ENCODE peak calls at places on chromosome 7, in nine cellular contexts. One of them, this sample, is unnamed. For H3K4me1, the result is how much of the 10 kb centered on the place peaks cover.

GRCh38 chr7:157683251-157684156 is 346.7 kb downstream of the DNAJB6 start:
- DNase-seq in mammary epithelial cell: no peak
- DNase-seq in colonic mucosa: no peak
- DNase-seq in A549: no peak
- DNase-seq in SK-N-SH: peak
- DNase-seq in HAP-1: peak
- DNase-seq in esophagus muscularis mucosa: no peak
- DNase-seq in mesenchymal stem cell: no peak
- DNase-seq in right lobe of liver: no peak
- DNase-seq in this sample: no peak

GRCh38 chr7:27647052-27647451 is 15.6 kb downstream of the HIBADH start:
- DNase-seq in mammary epithelial cell: peak
- DNase-seq in colonic mucosa: no peak
- DNase-seq in A549: peak
- DNase-seq in SK-N-SH: no peak
- DNase-seq in HAP-1: no peak
- DNase-seq in esophagus muscularis mucosa: no peak
- DNase-seq in mesenchymal stem cell: peak
- DNase-seq in right lobe of liver: no peak
- DNase-seq in this sample: no peak

GRCh38 chr7:70132802-70133201 is 534.5 kb downstream of the AUTS2 start:
- DNase-seq in mammary epithelial cell: no peak
- DNase-seq in colonic mucosa: no peak
- DNase-seq in A549: no peak
- DNase-seq in SK-N-SH: no peak
- DNase-seq in HAP-1: peak
- DNase-seq in esophagus muscularis mucosa: no peak
- DNase-seq in mesenchymal stem cell: no peak
- DNase-seq in right lobe of liver: no peak
- DNase-seq in this sample: no peak

GRCh38 chr7:120293027-120293426 is 20.1 kb downstream of the KCND2 start:
- DNase-seq in mammary epithelial cell: no peak
- DNase-seq in colonic mucosa: no peak
- DNase-seq in A549: no peak
- DNase-seq in SK-N-SH: no peak
- DNase-seq in HAP-1: no peak
- DNase-seq in esophagus muscularis mucosa: no peak
- DNase-seq in mesenchymal stem cell: no peak
- DNase-seq in right lobe of liver: no peak
- DNase-seq in this sample: no peak

GRCh38 chr7:150462413-150462812 is 12.0 kb downstream of the GIMAP8 start:
- DNase-seq in mammary epithelial cell: no peak
- DNase-seq in colonic mucosa: no peak
- DNase-seq in A549: no peak
- DNase-seq in SK-N-SH: no peak
- DNase-seq in HAP-1: no peak
- DNase-seq in esophagus muscularis mucosa: no peak
- DNase-seq in mesenchymal stem cell: no peak
- DNase-seq in right lobe of liver: no peak
- DNase-seq in this sample: no peak

GRCh38 chr7:69664433-69664832 is 66.2 kb downstream of the AUTS2 start:
- DNase-seq in mammary epithelial cell: no peak
- DNase-seq in colonic mucosa: no peak
- DNase-seq in A549: no peak
- DNase-seq in SK-N-SH: no peak
- DNase-seq in HAP-1: no peak
- DNase-seq in esophagus muscularis mucosa: no peak
- DNase-seq in mesenchymal stem cell: no peak
- DNase-seq in right lobe of liver: no peak
- DNase-seq in this sample: no peak

GRCh38 chr7:112192236-112193154 is 13.7 kb downstream of the DOCK4 start:
- DNase-seq in mammary epithelial cell: peak
- DNase-seq in colonic mucosa: no peak
- DNase-seq in A549: peak
- DNase-seq in SK-N-SH: no peak
- DNase-seq in HAP-1: no peak
- DNase-seq in esophagus muscularis mucosa: no peak
- DNase-seq in mesenchymal stem cell: peak
- DNase-seq in right lobe of liver: no peak
- DNase-seq in this sample: no peak

GRCh38 chr7:16034353-16034752 is 347.9 kb upstream of the MEOX2 start:
- DNase-seq in mammary epithelial cell: peak
- DNase-seq in colonic mucosa: no peak
- DNase-seq in A549: no peak
- DNase-seq in SK-N-SH: no peak
- DNase-seq in HAP-1: no peak
- DNase-seq in esophagus muscularis mucosa: no peak
- DNase-seq in mesenchymal stem cell: peak
- DNase-seq in right lobe of liver: no peak
- DNase-seq in this sample: no peak

GRCh38 chr7:125154930-125155329 is 225.3 kb upstream of the POT1 start:
- DNase-seq in mammary epithelial cell: no peak
- DNase-seq in colonic mucosa: no peak
- DNase-seq in A549: no peak
- DNase-seq in SK-N-SH: no peak
- DNase-seq in HAP-1: no peak
- DNase-seq in esophagus muscularis mucosa: no peak
- DNase-seq in mesenchymal stem cell: no peak
- DNase-seq in right lobe of liver: no peak
- DNase-seq in this sample: no peak

GRCh38 chr7:41005381-41005901 is 697.4 kb downstream of the INHBA start:
- DNase-seq in mammary epithelial cell: peak
- DNase-seq in colonic mucosa: no peak
- DNase-seq in A549: no peak
- DNase-seq in SK-N-SH: no peak
- DNase-seq in HAP-1: no peak
- DNase-seq in esophagus muscularis mucosa: peak
- DNase-seq in mesenchymal stem cell: peak
- DNase-seq in right lobe of liver: no peak
- DNase-seq in this sample: no peak

GRCh38 chr7:139771001-139771956 is 6.5 kb downstream of the HIPK2 start:
- DNase-seq in mammary epithelial cell: peak
- DNase-seq in colonic mucosa: no peak
- DNase-seq in A549: peak
- DNase-seq in SK-N-SH: no peak
- DNase-seq in HAP-1: no peak
- DNase-seq in esophagus muscularis mucosa: no peak
- DNase-seq in mesenchymal stem cell: peak
- DNase-seq in right lobe of liver: no peak
- DNase-seq in this sample: no peak

GRCh38 chr7:99290980-99291607 is 18.5 kb downstream of the MYH16 start:
- DNase-seq in mammary epithelial cell: no peak
- DNase-seq in colonic mucosa: peak
- DNase-seq in A549: no peak
- DNase-seq in SK-N-SH: no peak
- DNase-seq in HAP-1: no peak
- DNase-seq in esophagus muscularis mucosa: no peak
- DNase-seq in mesenchymal stem cell: peak
- DNase-seq in right lobe of liver: no peak
- DNase-seq in this sample: no peak

GRCh38 chr7:16345979-16346958 is 75.1 kb downstream of the CRPPA start:
- DNase-seq in mammary epithelial cell: peak
- DNase-seq in colonic mucosa: peak
- DNase-seq in A549: no peak
- DNase-seq in SK-N-SH: no peak
- DNase-seq in HAP-1: no peak
- DNase-seq in esophagus muscularis mucosa: no peak
- DNase-seq in mesenchymal stem cell: peak
- DNase-seq in right lobe of liver: no peak
- DNase-seq in this sample: no peak

GRCh38 chr7:1062296-1063294 is 18.2 kb downstream of the GPR146 start:
- DNase-seq in mammary epithelial cell: no peak
- DNase-seq in colonic mucosa: no peak
- DNase-seq in A549: no peak
- DNase-seq in SK-N-SH: no peak
- DNase-seq in HAP-1: no peak
- DNase-seq in esophagus muscularis mucosa: no peak
- DNase-seq in mesenchymal stem cell: no peak
- DNase-seq in right lobe of liver: no peak
- DNase-seq in this sample: no peak

GRCh38 chr7:93226310-93226709 is at the start of gene HEPACAM2:
- DNase-seq in mammary epithelial cell: no peak
- DNase-seq in colonic mucosa: no peak
- DNase-seq in A549: no peak
- DNase-seq in SK-N-SH: no peak
- DNase-seq in HAP-1: no peak
- DNase-seq in esophagus muscularis mucosa: no peak
- DNase-seq in mesenchymal stem cell: no peak
- DNase-seq in right lobe of liver: no peak
- DNase-seq in this sample: no peak

GRCh38 chr7:30475580-30475979 is 3.0 kb downstream of the NOD1 start:
- DNase-seq in mammary epithelial cell: no peak
- DNase-seq in colonic mucosa: no peak
- DNase-seq in A549: no peak
- DNase-seq in SK-N-SH: no peak
- DNase-seq in HAP-1: no peak
- DNase-seq in esophagus muscularis mucosa: no peak
- DNase-seq in mesenchymal stem cell: no peak
- DNase-seq in right lobe of liver: no peak
- DNase-seq in this sample: no peak
- H3K4me1 ChIP-seq in mammary epithelial cell: under half
- H3K4me1 ChIP-seq in colonic mucosa: under half
- H3K4me1 ChIP-seq in A549: under half
- H3K4me1 ChIP-seq in SK-N-SH: under half
- H3K4me1 ChIP-seq in HAP-1: under half
- H3K4me1 ChIP-seq in esophagus muscularis mucosa: half or more
- H3K4me1 ChIP-seq in mesenchymal stem cell: under half
- H3K4me1 ChIP-seq in right lobe of liver: under half
- H3K4me1 ChIP-seq in this sample: under half

GRCh38 chr7:30179016-30179436 is 44.2 kb downstream of the MTURN start:
- DNase-seq in mammary epithelial cell: no peak
- DNase-seq in colonic mucosa: no peak
- DNase-seq in A549: no peak
- DNase-seq in SK-N-SH: no peak
- DNase-seq in HAP-1: no peak
- DNase-seq in esophagus muscularis mucosa: no peak
- DNase-seq in mesenchymal stem cell: peak
- DNase-seq in right lobe of liver: no peak
- DNase-seq in this sample: no peak

GRCh38 chr7:30182186-30182585 is 47.4 kb downstream of the MTURN start:
- DNase-seq in mammary epithelial cell: no peak
- DNase-seq in colonic mucosa: no peak
- DNase-seq in A549: no peak
- DNase-seq in SK-N-SH: no peak
- DNase-seq in HAP-1: no peak
- DNase-seq in esophagus muscularis mucosa: no peak
- DNase-seq in mesenchymal stem cell: no peak
- DNase-seq in right lobe of liver: no peak
- DNase-seq in this sample: no peak

GRCh38 chr7:30183712-30184372 is 49.1 kb downstream of the MTURN start:
- DNase-seq in mammary epithelial cell: no peak
- DNase-seq in colonic mucosa: no peak
- DNase-seq in A549: no peak
- DNase-seq in SK-N-SH: no peak
- DNase-seq in HAP-1: no peak
- DNase-seq in esophagus muscularis mucosa: no peak
- DNase-seq in mesenchymal stem cell: no peak
- DNase-seq in right lobe of liver: no peak
- DNase-seq in this sample: no peak

GRCh38 chr7:30180718-30181117 is 45.9 kb downstream of the MTURN start:
- DNase-seq in mammary epithelial cell: no peak
- DNase-seq in colonic mucosa: no peak
- DNase-seq in A549: no peak
- DNase-seq in SK-N-SH: no peak
- DNase-seq in HAP-1: no peak
- DNase-seq in esophagus muscularis mucosa: no peak
- DNase-seq in mesenchymal stem cell: no peak
- DNase-seq in right lobe of liver: no peak
- DNase-seq in this sample: no peak

GRCh38 chr7:30181211-30181610 is 46.4 kb downstream of the MTURN start:
- DNase-seq in mammary epithelial cell: no peak
- DNase-seq in colonic mucosa: no peak
- DNase-seq in A549: no peak
- DNase-seq in SK-N-SH: no peak
- DNase-seq in HAP-1: no peak
- DNase-seq in esophagus muscularis mucosa: no peak
- DNase-seq in mesenchymal stem cell: no peak
- DNase-seq in right lobe of liver: no peak
- DNase-seq in this sample: no peak
- H3K4me1 ChIP-seq in mammary epithelial cell: under half
- H3K4me1 ChIP-seq in colonic mucosa: under half
- H3K4me1 ChIP-seq in A549: under half
- H3K4me1 ChIP-seq in SK-N-SH: under half
- H3K4me1 ChIP-seq in HAP-1: under half
- H3K4me1 ChIP-seq in esophagus muscularis mucosa: under half
- H3K4me1 ChIP-seq in mesenchymal stem cell: under half
- H3K4me1 ChIP-seq in right lobe of liver: under half
- H3K4me1 ChIP-seq in this sample: under half

DNA sequence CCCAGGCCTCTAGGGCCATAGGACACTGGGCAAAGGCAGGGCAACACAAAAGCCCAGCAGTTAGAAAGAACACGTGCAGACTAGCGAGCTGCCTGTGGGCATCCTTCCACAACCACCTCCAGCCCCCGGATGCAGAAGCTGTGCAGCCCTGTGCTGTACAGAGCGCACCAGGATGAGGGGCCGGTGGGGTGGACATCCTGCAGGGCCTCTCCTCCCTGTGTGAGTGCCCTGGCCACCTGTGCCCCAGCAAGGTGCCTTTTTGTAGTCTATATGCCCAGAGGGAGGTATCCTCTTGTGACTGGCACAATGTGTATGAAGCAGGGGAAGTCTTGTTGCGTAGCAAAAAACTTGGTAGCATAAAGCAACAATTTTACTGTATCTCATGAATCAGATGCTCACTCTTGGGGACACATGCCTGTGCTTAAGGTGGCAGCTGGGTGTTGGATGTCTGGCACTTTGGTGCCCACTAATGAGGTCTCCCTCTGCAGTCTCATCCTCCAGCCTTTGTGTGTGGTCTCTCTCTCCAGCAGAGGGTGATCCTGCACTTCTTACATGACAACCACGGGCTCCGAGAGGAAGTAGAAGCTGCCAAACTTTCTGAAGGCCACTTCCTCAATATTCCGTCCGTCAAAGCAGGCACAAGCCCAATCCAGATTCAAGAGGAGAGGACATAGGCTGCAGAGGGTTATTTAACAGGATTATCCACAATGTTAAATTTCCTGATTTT is 8.7 kb downstream of the NCAPG2 start:
- DNase-seq in mammary epithelial cell: peak
- DNase-seq in colonic mucosa: peak
- DNase-seq in A549: peak
- DNase-seq in SK-N-SH: peak
- DNase-seq in HAP-1: no peak
- DNase-seq in esophagus muscularis mucosa: no peak
- DNase-seq in mesenchymal stem cell: peak
- DNase-seq in right lobe of liver: peak
- DNase-seq in this sample: no peak
- H3K4me1 ChIP-seq in mammary epithelial cell: under half
- H3K4me1 ChIP-seq in colonic mucosa: under half
- H3K4me1 ChIP-seq in A549: under half
- H3K4me1 ChIP-seq in SK-N-SH: under half
- H3K4me1 ChIP-seq in HAP-1: under half
- H3K4me1 ChIP-seq in esophagus muscularis mucosa: under half
- H3K4me1 ChIP-seq in mesenchymal stem cell: under half
- H3K4me1 ChIP-seq in right lobe of liver: under half
- H3K4me1 ChIP-seq in this sample: under half

DNA sequence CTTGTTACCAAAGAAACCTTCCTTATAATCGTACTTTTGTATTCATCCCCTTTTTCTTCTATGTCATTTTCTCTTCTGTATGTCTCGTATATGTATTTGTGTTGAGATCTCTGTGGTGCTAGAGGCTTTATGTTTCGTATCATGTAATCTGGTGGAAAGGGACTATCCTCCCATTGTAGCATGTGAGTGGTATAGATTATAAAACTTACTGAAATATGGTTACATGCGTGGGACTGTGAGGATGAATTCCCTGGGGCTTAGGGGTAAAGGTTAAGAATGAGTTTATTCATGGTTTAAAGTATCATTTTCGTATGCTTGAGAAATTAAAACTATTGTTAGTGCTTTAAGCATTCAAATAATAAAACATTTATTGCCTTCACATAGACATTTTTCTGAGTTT is 141.9 kb downstream of the ANKRD7 start:
- DNase-seq in mammary epithelial cell: no peak
- DNase-seq in colonic mucosa: no peak
- DNase-seq in A549: no peak
- DNase-seq in SK-N-SH: no peak
- DNase-seq in HAP-1: no peak
- DNase-seq in esophagus muscularis mucosa: no peak
- DNase-seq in mesenchymal stem cell: no peak
- DNase-seq in right lobe of liver: no peak
- DNase-seq in this sample: no peak
- H3K4me1 ChIP-seq in mammary epithelial cell: under half
- H3K4me1 ChIP-seq in colonic mucosa: under half
- H3K4me1 ChIP-seq in A549: under half
- H3K4me1 ChIP-seq in SK-N-SH: under half
- H3K4me1 ChIP-seq in HAP-1: under half
- H3K4me1 ChIP-seq in esophagus muscularis mucosa: under half
- H3K4me1 ChIP-seq in mesenchymal stem cell: under half
- H3K4me1 ChIP-seq in right lobe of liver: under half
- H3K4me1 ChIP-seq in this sample: under half